ENCODE peak calls at places on chromosomes 3 and 15, in eight cellular contexts. P, L, G, Y, U, S, Z and A are unnamed samples.

GRCh38 chr3:58350627-58351013 is 17.9 kb downstream of the PXK start:
- ATAC-seq in U (no peak), P (peak), S (no peak), G (peak), L (no peak), Y (no peak), Z (no peak), A (no peak)

GRCh38 chr15:67240235-67241131 is 14.0 kb downstream of the AAGAB start:
- ATAC-seq in Z (peak), L (no peak), U (peak), S (no peak), G (peak), P (no peak), Y (peak), A (peak)

GRCh38 chr15:29031502-29032228 is 145.9 kb downstream of the APBA2 start:
- ATAC-seq in Y (no peak), S (peak), L (peak), G (no peak), U (no peak), Z (peak), P (no peak), A (peak)

GRCh38 chr3:170483485-170484262 is 65.0 kb downstream of the CLDN11 start:
- ATAC-seq in L (no peak), G (no peak), S (no peak), U (peak), Z (no peak), P (no peak), Y (no peak), A (no peak)

GRCh38 chr3:69865920-69866679 is 126.8 kb downstream of the MITF start:
- ATAC-seq in L (no peak), G (peak), U (no peak), Y (peak), P (peak), Z (no peak), S (no peak), A (no peak)

GRCh38 chr3:16132926-16133325 is 41.6 kb upstream of the GALNT15 start:
- ATAC-seq in Z (no peak), P (peak), L (no peak), G (no peak), S (no peak), Y (no peak), U (no peak), A (no peak)

GRCh38 chr15:99495430-99496301 is 70.1 kb upstream of the MEF2A start:
- ATAC-seq in L (no peak), U (no peak), S (peak), Z (no peak), G (no peak), Y (no peak), P (no peak), A (no peak)

GRCh38 chr3:100102757-100103156 is 11.5 kb downstream of the FILIP1L start:
- ATAC-seq in P (peak), Y (no peak), G (no peak), Z (no peak), U (no peak), S (no peak), L (no peak), A (no peak)

GRCh38 chr3:59189561-59190338 is 139.9 kb upstream of the CFAP20DC start:
- ATAC-seq in P (no peak), G (no peak), Y (peak), Z (no peak), L (no peak), U (no peak), S (no peak), A (no peak)

GRCh38 chr15:45185903-45186770 is 1.6 kb downstream of the SHF start:
- ATAC-seq in L (no peak), P (peak), S (no peak), Y (no peak), U (no peak), G (no peak), Z (no peak), A (no peak)

GRCh38 chr3:36776436-36776835 is 12.1 kb upstream of the DCLK3 start:
- ATAC-seq in S (no peak), L (no peak), P (peak), Y (no peak), Z (no peak), U (no peak), G (no peak), A (no peak)

GRCh38 chr3:31370093-31370666 is 162.5 kb upstream of the STT3B start:
- ATAC-seq in U (no peak), L (peak), P (peak), Y (peak), Z (no peak), S (no peak), G (no peak), A (peak)

GRCh38 chr3:48738926-48739616 is 22.1 kb upstream of the IP6K2 start:
- ATAC-seq in P (peak), Y (peak), U (no peak), L (no peak), S (no peak), G (no peak), Z (no peak), A (no peak)

GRCh38 chr3:195224156-195224979 is 46.6 kb downstream of the XXYLT1 start:
- ATAC-seq in P (no peak), S (no peak), L (no peak), U (no peak), Y (no peak), G (no peak), Z (no peak), A (no peak)

GRCh38 chr3:149276621-149277020 is 55.0 kb upstream of the CP start:
- ATAC-seq in Y (no peak), P (no peak), Z (no peak), G (no peak), L (no peak), S (no peak), U (no peak), A (no peak)